ENCODE peak calls at places on chromosomes 13 and 19, in five cellular contexts. B is GM23338, F is HepG2, D is HCT116, N is endothelial cell of umbilical vein. M is an unnamed sample.

GRCh38 chr13:49305824-49306425 is 58.2 kb downstream of the CDADC1 start:
- DNase-seq in B (no peak), F (no peak), D (no peak), N (no peak), M (no peak)

GRCh38 chr13:50006426-50007135 is 8.7 kb upstream of the KCNRG start:
- DNase-seq in B (no peak), F (no peak), D (no peak), N (peak; percentile 25), M (no peak)

GRCh38 chr19:18304194-18304495 is 18.7 kb downstream of the LSM4 start:
- DNase-seq in B (no peak), F (no peak), D (no peak), N (no peak), M (no peak)

GRCh38 chr19:3617463-3617862 is 9.1 kb downstream of the CACTIN start:
- DNase-seq in B (peak; percentile 56), F (no peak), D (no peak), N (no peak), M (no peak)

GRCh38 chr19:20247016-20247683 is 80.1 kb downstream of the ZNF486 start:
- DNase-seq in B (peak; percentile 69), F (no peak), D (no peak), N (no peak), M (no peak)

GRCh38 chr13:60484865-60485264 is 87.8 kb downstream of the TDRD3 start:
- DNase-seq in B (no peak), F (no peak), D (no peak), N (no peak), M (no peak)

GRCh38 chr13:103328899-103329298 is 262.7 kb upstream of the SLC10A2 start:
- DNase-seq in B (no peak), F (no peak), D (no peak), N (no peak), M (no peak)

GRCh38 chr13:69755101-69755500 is 352.5 kb upstream of the ATXN8OS start:
- DNase-seq in B (no peak), F (no peak), D (no peak), N (no peak), M (no peak)

GRCh38 chr13:39945226-39945625 is 289.8 kb downstream of the COG6 start:
- DNase-seq in B (no peak), F (no peak), D (no peak), N (no peak), M (no peak)

GRCh38 chr19:19321143-19321577 is 531 bp downstream of the MAU2 start:
- DNase-seq in B (peak; percentile 73), F (peak; percentile 55), D (no peak), N (peak; percentile 30), M (no peak)

GRCh38 chr13:95643814-95644598 is 500 bp downstream of the DZIP1 start:
- DNase-seq in B (peak; percentile 69), F (peak; percentile 2), D (no peak), N (peak; percentile 67), M (no peak)

GRCh38 chr19:55247621-55248099 is 11.2 kb downstream of the PPP6R1 start:
- DNase-seq in B (no peak), F (no peak), D (no peak), N (no peak), M (no peak)

GRCh38 chr13:107851670-107852460 is 363.5 kb downstream of the LIG4 start:
- DNase-seq in B (no peak), F (no peak), D (no peak), N (no peak), M (no peak)

GRCh38 chr19:6333439-6333838 is at the start of gene ACER1:
- DNase-seq in B (peak; percentile 20), F (no peak), D (no peak), N (no peak), M (no peak)

GRCh38 chr13:40152145-40152544 is 496.7 kb downstream of the COG6 start:
- DNase-seq in B (no peak), F (no peak), D (peak; percentile 54), N (peak; percentile 88), M (no peak)

GRCh38 chr19:6402834-6403608 is 10.1 kb upstream of the GTF2F1 start:
- DNase-seq in B (peak; percentile 25), F (peak; percentile 58), D (no peak), N (peak; percentile 45), M (no peak)

GRCh38 chr13:73248711-73249580 is 190.1 kb downstream of the KLF5 start:
- DNase-seq in B (peak; percentile 18), F (no peak), D (peak; percentile 57), N (no peak), M (no peak)

GRCh38 chr13:38429916-38430315 is 80.3 kb downstream of the UFM1 start:
- DNase-seq in B (no peak), F (no peak), D (no peak), N (no peak), M (no peak)

GRCh38 chr13:40149611-40150283 is 494.3 kb downstream of the COG6 start:
- DNase-seq in B (no peak), F (no peak), D (no peak), N (peak; percentile 98), M (no peak)

GRCh38 chr19:6453951-6454565 is 5.5 kb downstream of the SLC25A23 start:
- DNase-seq in B (no peak), F (no peak), D (no peak), N (no peak), M (no peak)

GRCh38 chr19:50842130-50842529 is 8.8 kb upstream of the KLK15 start:
- DNase-seq in B (no peak), F (no peak), D (no peak), N (no peak), M (no peak)

GRCh38 chr13:109874921-109875454 is 88.6 kb upstream of the IRS2 start:
- DNase-seq in B (no peak), F (no peak), D (no peak), N (no peak), M (no peak)

GRCh38 chr13:109873351-109874123 is 87.2 kb upstream of the IRS2 start:
- DNase-seq in B (no peak), F (no peak), D (no peak), N (no peak), M (no peak)

GRCh38 chr13:109874444-109874920 is 88.1 kb upstream of the IRS2 start:
- DNase-seq in B (no peak), F (no peak), D (no peak), N (no peak), M (no peak)

GRCh38 chr13:109871018-109871370 is 84.6 kb upstream of the IRS2 start:
- DNase-seq in B (no peak), F (no peak), D (no peak), N (no peak), M (no peak)

DNA sequence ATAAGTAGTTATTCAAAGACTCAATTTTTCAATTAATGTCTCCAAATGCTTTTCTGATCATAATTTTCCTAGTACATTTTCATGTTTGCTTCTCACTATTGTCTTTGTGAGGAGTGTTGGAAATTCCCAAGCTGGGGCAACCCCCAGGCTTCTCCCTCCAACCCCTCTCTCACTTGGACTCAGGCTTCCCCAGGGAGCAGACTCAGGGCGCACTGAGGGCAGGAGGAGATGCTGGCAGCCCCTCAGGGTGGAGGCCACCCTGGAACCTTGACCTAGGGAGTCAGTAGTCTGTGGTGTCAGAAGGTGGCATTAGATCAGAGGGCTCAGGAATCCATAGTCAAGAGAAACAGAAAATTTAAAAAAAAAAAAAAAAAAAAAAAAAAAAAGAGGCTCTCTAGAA is 86.5 kb upstream of the IRS2 start:
- DNase-seq in B (no peak), F (no peak), D (no peak), N (no peak), M (no peak)
- TF ChIP-seq POLR2AphosphoS5 in B (no peak), F (no peak), D (no peak), N (no peak), M (no peak)

GRCh38 chr13:31827707-31828106 is 88.4 kb downstream of the RXFP2 start:
- DNase-seq in B (no peak), F (no peak), D (no peak), N (no peak), M (no peak)
- TF ChIP-seq EZH2 in B (no peak), F (no peak), D (no peak), N (no peak), M (no peak)

GRCh38 chr13:30097089-30097488 is 210.3 kb downstream of the KATNAL1 start:
- DNase-seq in B (no peak), F (no peak), D (no peak), N (no peak), M (no peak)

GRCh38 chr13:30103161-30103858 is 204.0 kb downstream of the KATNAL1 start:
- DNase-seq in B (no peak), F (no peak), D (no peak), N (no peak), M (no peak)

GRCh38 chr13:30094015-30094533 is 213.3 kb downstream of the KATNAL1 start:
- DNase-seq in B (no peak), F (no peak), D (no peak), N (no peak), M (no peak)

DNA sequence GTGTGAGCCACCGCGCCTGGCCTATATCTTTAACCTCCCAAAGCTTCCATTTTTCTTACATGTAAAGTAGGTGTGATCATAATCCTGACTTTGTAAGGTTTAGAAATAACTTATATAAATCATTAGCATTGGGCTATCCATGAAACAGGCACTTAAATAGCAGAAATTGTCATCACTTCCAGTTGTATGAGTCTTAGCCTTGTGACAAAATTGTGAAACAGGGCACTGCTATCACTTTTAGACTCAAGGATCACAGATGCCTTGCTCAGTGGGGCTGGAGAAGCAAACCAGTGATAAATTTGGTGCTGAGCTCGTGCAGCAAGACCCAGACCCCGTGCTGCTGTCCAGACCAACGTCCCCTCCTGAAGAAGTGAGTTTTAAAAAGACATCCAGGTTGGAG is 209.7 kb downstream of the KATNAL1 start:
- DNase-seq in B (no peak), F (no peak), D (no peak), N (no peak), M (no peak)
- TF ChIP-seq POLR2AphosphoS5 in B (no peak), F (no peak), D (no peak), N (no peak), M (no peak)

GRCh38 chr19:35844482-35845214 is 7.7 kb downstream of the NPHS1 start:
- DNase-seq in B (no peak), F (no peak), D (no peak), N (no peak), M (no peak)
- TF ChIP-seq EZH2 in B (no peak), F (no peak), D (no peak), N (no peak), M (no peak)

GRCh38 chr19:13841339-13842293 is 35.3 kb upstream of the NANOS3 start:
- DNase-seq in B (no peak), F (no peak), D (no peak), N (no peak), M (no peak)
- TF ChIP-seq POLR2AphosphoS5 in B (no peak), F (no peak), D (peak; percentile 4), N (peak; percentile 23), M (no peak)

DNA sequence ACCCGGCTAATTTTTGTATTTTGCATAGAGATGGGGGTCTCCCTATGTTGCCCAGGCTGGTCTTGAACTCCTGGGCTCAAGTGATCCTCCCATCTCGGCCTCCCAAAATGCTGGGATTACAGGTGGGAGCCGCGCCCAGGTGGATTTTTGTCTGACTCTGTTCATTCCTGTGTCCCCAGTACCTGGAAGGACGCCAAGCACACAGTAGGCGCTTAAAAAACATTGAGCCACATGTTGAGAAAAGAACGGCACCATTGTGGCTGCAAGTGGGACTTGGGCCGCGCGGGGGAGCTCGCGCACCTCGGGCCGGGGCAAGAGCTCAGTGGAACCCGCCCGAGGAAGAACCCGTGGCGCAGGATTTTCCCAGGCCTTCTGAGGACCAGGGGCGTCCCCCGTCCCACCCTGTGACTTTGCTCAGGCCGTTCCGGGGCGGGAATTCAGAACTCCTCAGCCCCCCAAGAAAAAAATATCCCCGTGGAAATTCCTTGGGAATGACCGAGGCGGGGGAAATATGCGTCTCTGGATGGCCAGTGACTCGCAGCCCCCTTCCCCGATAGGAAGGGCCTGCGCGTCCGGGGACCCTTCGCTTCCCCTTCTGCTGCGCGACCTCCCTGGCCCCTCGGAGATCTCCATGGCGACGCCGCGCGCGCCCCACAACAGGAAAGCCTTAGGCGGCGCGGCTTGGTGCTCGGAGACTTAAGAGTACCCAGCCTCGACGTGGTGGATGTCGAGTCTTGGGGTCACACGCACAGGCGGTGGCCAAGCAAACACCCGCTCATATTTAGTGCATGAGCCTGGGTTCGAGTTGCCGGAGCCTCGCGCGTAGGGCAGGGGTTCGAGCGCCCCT is 1.4 kb upstream of the ICAM1 start:
- DNase-seq in B (peak; percentile 89), F (peak; percentile 51), D (peak; percentile 47), N (peak; percentile 90), M (no peak)
- TF ChIP-seq EZH2 in B (peak; percentile 21), F (no peak), D (no peak), N (no peak), M (no peak)